ENCODE peak calls at places on chromosome 19, in nine cellular contexts. X is ascending aorta; B is neural progenitor cell; T is CD8-positive, alpha-beta T cell; N is cardiac muscle cell; H is Peyer's patch; R is IMR-90; O is lung; C is spleen. U is an unnamed sample.
A peak's percentile ranks its signal among the peaks of the same experiment; 100 is the strongest.

GRCh38 chr19:6015841-6016545 is 38.1 kb upstream of the RANBP3 start:
- DNase-seq in H (peak; percentile 22), N (no peak), B (no peak), O (no peak), C (peak; percentile 19), T (no peak), X (no peak), R (no peak), U (no peak)

GRCh38 chr19:37950471-37951175 is 43.6 kb downstream of the SIPA1L3 start:
- DNase-seq in C (no peak), N (no peak), B (no peak), T (no peak), X (no peak), O (no peak), H (no peak), R (no peak), U (no peak)

GRCh38 chr19:3521104-3521445 is 15.0 kb downstream of the FZR1 start:
- DNase-seq in H (no peak), C (no peak), R (no peak), N (no peak), X (no peak), B (no peak), O (no peak), T (no peak), U (no peak)

GRCh38 chr19:22806418-22806817 is 22.5 kb upstream of the ZNF99 start:
- DNase-seq in C (no peak), R (no peak), T (no peak), X (no peak), O (no peak), N (no peak), H (no peak), B (no peak), U (no peak)

GRCh38 chr19:29480507-29480906 is 45.3 kb upstream of the VSTM2B start:
- DNase-seq in C (peak; percentile 32), O (peak; percentile 15), N (no peak), X (no peak), T (no peak), B (no peak), R (no peak), H (no peak), U (no peak)

GRCh38 chr19:33472696-33473624 is 48.6 kb downstream of the PEPD start:
- DNase-seq in R (peak; percentile 99), X (no peak), N (no peak), H (no peak), B (no peak), C (peak; percentile 20), T (no peak), O (no peak), U (peak; percentile 93)

GRCh38 chr19:30450101-30450500 is 77.9 kb downstream of the ZNF536 start:
- DNase-seq in T (no peak), O (no peak), H (no peak), R (no peak), C (peak; percentile 62), B (peak; percentile 71), N (peak; percentile 2), X (no peak), U (no peak)

GRCh38 chr19:45264781-45265317 is 13.8 kb downstream of the MARK4 start:
- DNase-seq in H (no peak), O (no peak), T (no peak), N (no peak), R (no peak), C (no peak), X (no peak), B (no peak), U (no peak)

GRCh38 chr19:56141416-56141992 is 417 bp downstream of the ZNF444 start:
- DNase-seq in H (no peak), T (no peak), X (no peak), B (peak; percentile 59), R (no peak), O (no peak), N (peak; percentile 21), C (peak; percentile 86), U (no peak)

GRCh38 chr19:28694812-28695211 is 518.1 kb downstream of the UQCRFS1 start:
- DNase-seq in N (no peak), B (no peak), C (no peak), H (no peak), X (no peak), O (no peak), R (no peak), T (no peak), U (peak; percentile 41)

GRCh38 chr19:35557539-35558399 is 5.7 kb downstream of the ATP4A start:
- DNase-seq in H (no peak), C (peak; percentile 81), T (no peak), O (peak; percentile 71), B (peak; percentile 95), R (peak; percentile 33), X (no peak), N (peak; percentile 92), U (peak; percentile 35)

GRCh38 chr19:47253467-47253881 is 2.9 kb upstream of the CCDC9 start:
- DNase-seq in N (no peak), C (no peak), T (no peak), B (no peak), H (no peak), R (peak; percentile 91), O (no peak), X (no peak), U (peak; percentile 74)

GRCh38 chr19:47086280-47086679 is 27.3 kb downstream of the ZC3H4 start:
- DNase-seq in B (no peak), N (no peak), C (no peak), X (no peak), T (no peak), O (no peak), R (no peak), H (no peak), U (no peak)

GRCh38 chr19:5621945-5622464 is 571 bp downstream of the SAFB2 start:
- DNase-seq in H (no peak), C (no peak), X (no peak), R (no peak), B (peak; percentile 29), N (no peak), T (no peak), O (no peak), U (no peak)

GRCh38 chr19:44975444-44975843 is 20.3 kb downstream of the CLPTM1 start:
- DNase-seq in B (no peak), C (no peak), T (no peak), H (no peak), O (no peak), R (no peak), X (no peak), N (no peak), U (no peak)

GRCh38 chr19:1098177-1099051 is 3.2 kb upstream of the POLR2E start:
- DNase-seq in N (no peak), X (no peak), B (no peak), O (peak; percentile 68), C (peak; percentile 69), H (peak; percentile 83), T (no peak), R (peak; percentile 34), U (peak; percentile 32)
- H3K4me1 ChIP-seq in N (peaks cover 22% of the 10 kb centered on the region), X (peaks cover 34% of the 10 kb centered on the region), B (peaks cover 4% of the 10 kb centered on the region), O (peaks cover 10% of the 10 kb centered on the region), C (peaks cover 92% of the 10 kb centered on the region), H (peaks cover 4% of the 10 kb centered on the region), T (peaks cover 61% of the 10 kb centered on the region), R (peaks cover 20% of the 10 kb centered on the region), U (peaks cover 19% of the 10 kb centered on the region)

DNA sequence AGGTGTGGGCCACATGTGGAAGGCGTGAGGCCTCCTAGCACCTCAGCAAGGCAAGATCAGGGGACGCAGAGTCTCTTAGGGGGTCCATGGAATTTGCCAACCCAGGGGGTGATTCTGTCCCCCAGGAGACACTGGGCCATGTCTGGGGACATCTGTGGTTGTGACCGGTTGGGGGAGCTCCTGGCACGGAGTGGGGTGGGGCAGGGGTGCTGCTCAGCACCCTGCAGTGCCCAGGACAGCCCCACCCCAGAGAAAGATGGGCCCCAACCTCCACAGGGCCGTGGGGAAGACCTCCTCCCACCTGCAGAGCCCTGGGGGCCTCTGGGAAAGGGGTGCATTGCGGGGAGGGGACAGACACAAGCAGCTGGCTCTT is 4.0 kb downstream of the MKNK2 start:
- DNase-seq in R (no peak), H (no peak), X (no peak), N (no peak), O (no peak), C (no peak), T (no peak), B (no peak), U (no peak)
- TF ChIP-seq CTCF in R (no peak), H (no peak), X (no peak), N (no peak), O (no peak), C (no peak), T (no peak), B (no peak), U (peak; percentile 11)

DNA sequence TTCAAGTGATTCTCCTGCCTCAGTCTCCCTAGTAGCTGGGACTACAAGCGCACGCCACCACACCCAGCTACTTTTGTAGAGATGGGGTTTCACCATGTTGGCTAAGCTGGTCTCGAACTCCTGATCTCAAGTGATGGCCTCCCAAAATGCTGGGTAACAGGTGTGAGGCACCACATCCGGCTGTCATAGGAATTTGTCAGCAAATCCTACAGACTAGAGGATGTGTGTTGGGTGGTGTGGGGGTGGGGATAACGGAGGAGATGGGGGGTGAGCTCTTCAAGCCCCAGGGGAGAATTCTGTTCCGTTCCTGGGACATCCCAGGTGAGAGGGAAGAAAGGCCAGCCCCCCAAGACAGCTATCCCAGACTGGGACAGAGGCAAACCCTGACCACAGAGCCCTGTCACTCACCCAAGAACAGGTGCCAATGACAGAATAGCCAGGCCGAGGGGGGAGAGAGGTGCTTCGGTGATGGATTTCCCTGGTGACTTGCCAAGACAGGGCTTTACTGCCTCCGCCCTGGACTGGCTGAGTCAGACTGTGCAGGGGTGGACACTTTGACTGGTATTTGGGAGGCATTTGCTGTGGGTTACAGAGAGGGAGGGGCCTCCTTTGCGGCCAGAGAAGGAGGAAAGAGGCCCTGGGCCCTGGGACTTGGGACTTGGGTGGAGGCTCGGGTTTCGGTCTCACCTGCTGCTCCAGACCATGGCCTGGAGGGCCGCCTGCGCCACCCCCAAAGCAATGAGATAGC is 4.7 kb upstream of the EPS8L1 start:
- DNase-seq in O (peak; percentile 58), N (no peak), T (no peak), B (no peak), C (no peak), H (peak; percentile 61), R (peak; percentile 58), X (no peak), U (no peak)
- H3K27me3 ChIP-seq in O (no peaks in the 10 kb centered on the region), N (peaks cover 69% of the 10 kb centered on the region), T (peaks cover 18% of the 10 kb centered on the region), B (peaks cover 100% of the 10 kb centered on the region), C (peaks cover 80% of the 10 kb centered on the region), H (no peaks in the 10 kb centered on the region), R (peaks cover 33% of the 10 kb centered on the region), X (no peaks in the 10 kb centered on the region), U (peaks cover 38% of the 10 kb centered on the region)

GRCh38 chr19:41530184-41530534 is 45.8 kb upstream of the CEACAM21 start:
- DNase-seq in B (no peak), T (no peak), R (no peak), X (no peak), C (no peak), N (no peak), O (no peak), H (no peak), U (no peak)

GRCh38 chr19:41531438-41532311 is 44.3 kb upstream of the CEACAM21 start:
- DNase-seq in B (no peak), C (peak; percentile 91), O (peak; percentile 88), X (peak; percentile 27), R (peak; percentile 31), T (peak; percentile 62), N (no peak), H (no peak), U (no peak)

GRCh38 chr19:41529484-41530183 is 46.3 kb upstream of the CEACAM21 start:
- DNase-seq in X (no peak), O (no peak), R (no peak), N (no peak), C (no peak), H (no peak), T (no peak), B (no peak), U (no peak)

GRCh38 chr19:41532526-41532925 is 43.4 kb upstream of the CEACAM21 start:
- DNase-seq in X (no peak), B (no peak), T (no peak), R (no peak), C (no peak), N (no peak), H (no peak), O (no peak), U (no peak)

GRCh38 chr19:41530761-41531301 is 45.1 kb upstream of the CEACAM21 start:
- DNase-seq in B (no peak), O (peak; percentile 43), C (no peak), R (no peak), X (no peak), T (no peak), N (no peak), H (no peak), U (no peak)
- H3K4me1 ChIP-seq in B (no peaks in the 10 kb centered on the region), O (no peaks in the 10 kb centered on the region), C (peaks cover 89% of the 10 kb centered on the region), R (no peaks in the 10 kb centered on the region), X (no peaks in the 10 kb centered on the region), T (peaks cover 47% of the 10 kb centered on the region), N (no peaks in the 10 kb centered on the region), H (no peaks in the 10 kb centered on the region), U (no peaks in the 10 kb centered on the region)

U was measured in foreskin keratinocyte.